ENCODE peak calls at places on chromosomes 16 and 17, in nine cellular contexts. C is nephron progenitor cell; Q is activated CD4-positive, CD25-positive, alpha-beta regulatory T cell; Y is AG08395; D is dorsolateral prefrontal cortex; E is activated gamma-delta T cell; O is HuH-7.5; A is H54; M is GM03348. P is an unnamed sample.

GRCh38 chr16:28935924-28936783 is 4.4 kb downstream of the CD19 start:
- DNase-seq in E (peak; percentile 50), Y (peak; percentile 76), Q (peak; percentile 74), D (peak; percentile 69), A (peak; percentile 45), C (peak; percentile 54), O (peak; percentile 48), M (peak; percentile 64), P (peak; percentile 82)

GRCh38 chr17:27569257-27569722 is 61.7 kb upstream of the LGALS9 start:
- DNase-seq in C (peak; percentile 51), Q (peak; percentile 7), E (peak; percentile 41), D (no peak), M (peak; percentile 48), A (no peak), O (peak; percentile 54), Y (no peak), P (no peak)

GRCh38 chr17:43661699-43662431 is at the start of gene MEOX1:
- DNase-seq in O (no peak), A (peak; percentile 74), E (no peak), Y (peak; percentile 79), Q (no peak), D (no peak), M (peak; percentile 67), C (peak; percentile 59), P (no peak)

GRCh38 chr17:38877130-38877851 is 7.4 kb downstream of the LASP1 start:
- DNase-seq in O (no peak), A (no peak), Y (no peak), Q (no peak), C (no peak), E (no peak), M (no peak), D (no peak), P (peak; percentile 47)

GRCh38 chr16:64211306-64211705 is 910.6 kb downstream of the CDH11 start:
- DNase-seq in Q (no peak), D (no peak), E (no peak), C (no peak), Y (peak; percentile 3), O (no peak), A (no peak), M (no peak), P (no peak)

GRCh38 chr17:34252138-34252889 is 2.8 kb upstream of the CCL2 start:
- DNase-seq in O (no peak), Y (peak; percentile 90), C (no peak), Q (no peak), E (no peak), M (peak; percentile 91), D (peak; percentile 81), A (no peak), P (no peak)

GRCh38 chr17:72471296-72471695 is 350.5 kb downstream of the SOX9 start:
- DNase-seq in E (no peak), O (no peak), C (no peak), D (no peak), M (no peak), Q (no peak), Y (no peak), A (no peak), P (no peak)

GRCh38 chr17:31510273-31511175 is 119.0 kb downstream of the RAB11FIP4 start:
- DNase-seq in C (no peak), Q (no peak), Y (no peak), D (peak; percentile 91), O (no peak), M (no peak), A (no peak), E (no peak), P (no peak)

GRCh38 chr17:82787081-82787848 is 35.4 kb downstream of the TBCD start:
- DNase-seq in Y (peak; percentile 90), C (no peak), E (no peak), M (peak; percentile 94), D (peak; percentile 60), O (no peak), A (no peak), Q (no peak), P (no peak)

GRCh38 chr17:35713069-35713728 is 18.2 kb upstream of the RASL10B start:
- DNase-seq in A (no peak), O (no peak), M (peak; percentile 80), C (peak; percentile 24), Q (no peak), Y (peak; percentile 75), D (no peak), E (no peak), P (no peak)

GRCh38 chr16:28534542-28535373 is 4.0 kb downstream of the NUPR1 start:
- DNase-seq in O (no peak), Q (no peak), D (no peak), A (no peak), M (peak; percentile 74), E (no peak), Y (peak; percentile 67), C (no peak), P (no peak)

GRCh38 chr17:561118-561517 is 153.5 kb downstream of the VPS53 start:
- DNase-seq in M (peak; percentile 43), E (no peak), O (no peak), A (peak; percentile 44), D (no peak), Q (no peak), C (no peak), Y (no peak), P (no peak)

GRCh38 chr16:20763461-20764232 is at the start of gene ACSM3:
- DNase-seq in Q (peak; percentile 24), D (no peak), A (peak; percentile 63), M (peak; percentile 91), C (peak; percentile 29), Y (peak; percentile 88), O (peak; percentile 47), E (no peak), P (peak; percentile 59)

GRCh38 chr17:51372345-51373004 is 112.1 kb downstream of the UTP18 start:
- DNase-seq in O (peak; percentile 23), C (no peak), A (peak; percentile 83), Q (no peak), M (peak; percentile 35), D (peak; percentile 81), Y (peak; percentile 51), E (no peak), P (no peak)

GRCh38 chr16:52545157-52545543 is 1.8 kb downstream of the TOX3 start:
- DNase-seq in M (no peak), A (no peak), Y (no peak), Q (no peak), C (no peak), E (no peak), D (no peak), O (no peak), P (no peak)

GRCh38 chr17:70070297-70071027 is 4.6 kb upstream of the KCNJ16 start:
- DNase-seq in A (no peak), E (no peak), Y (no peak), C (no peak), M (no peak), Q (no peak), O (no peak), D (no peak), P (no peak)

GRCh38 chr17:79088997-79089328 is 14.3 kb downstream of the ENGASE start:
- DNase-seq in D (no peak), M (no peak), C (no peak), E (no peak), A (no peak), Y (no peak), O (no peak), Q (no peak), P (no peak)

GRCh38 chr16:86580063-86580797 is 1.9 kb downstream of the FOXL1 start:
- DNase-seq in A (no peak), E (no peak), D (no peak), O (no peak), C (no peak), Q (no peak), M (no peak), Y (no peak), P (no peak)

P was measured in memory B cell.